ENCODE peak calls at places on chromosomes 7 and 10, in four cellular contexts. One of them, this sample, is unnamed.
A peak's percentile ranks its signal among the peaks of the same experiment; 100 is the strongest.

GRCh38 chr7:9608560-9608959 is 1175.2 kb downstream of the NXPH1 start:
- DNase-seq in HepG2: no peak
- DNase-seq in SK-N-SH: no peak
- DNase-seq in HCT116: no peak
- DNase-seq in this sample: no peak

GRCh38 chr7:76257973-76258372 is 44.5 kb upstream of the HSPB1 start:
- DNase-seq in HepG2: peak; percentile 23
- DNase-seq in SK-N-SH: peak; percentile 64
- DNase-seq in HCT116: no peak
- DNase-seq in this sample: peak; percentile 46

GRCh38 chr10:37784678-37785077 is 72.7 kb downstream of the ZNF248 start:
- DNase-seq in HepG2: no peak
- DNase-seq in SK-N-SH: no peak
- DNase-seq in HCT116: no peak
- DNase-seq in this sample: no peak

GRCh38 chr7:123727071-123727837 is 21.5 kb downstream of the WASL start:
- DNase-seq in HepG2: peak; percentile 53
- DNase-seq in SK-N-SH: no peak
- DNase-seq in HCT116: no peak
- DNase-seq in this sample: no peak

GRCh38 chr10:24493168-24493567 is 230.5 kb downstream of the ARHGAP21 start:
- DNase-seq in HepG2: no peak
- DNase-seq in SK-N-SH: no peak
- DNase-seq in HCT116: no peak
- DNase-seq in this sample: no peak

GRCh38 chr7:87712571-87712970 is 84.4 kb downstream of the RUNDC3B start:
- DNase-seq in HepG2: no peak
- DNase-seq in SK-N-SH: no peak
- DNase-seq in HCT116: no peak
- DNase-seq in this sample: no peak

GRCh38 chr7:42929449-42929848 is 2.5 kb downstream of the PSMA2 start:
- DNase-seq in HepG2: no peak
- DNase-seq in SK-N-SH: no peak
- DNase-seq in HCT116: no peak
- DNase-seq in this sample: no peak

GRCh38 chr10:99590799-99591198 is 29.4 kb downstream of the SLC25A28 start:
- DNase-seq in HepG2: no peak
- DNase-seq in SK-N-SH: no peak
- DNase-seq in HCT116: no peak
- DNase-seq in this sample: no peak

GRCh38 chr7:108292541-108292940 is 162.4 kb upstream of the LAMB4 start:
- DNase-seq in HepG2: no peak
- DNase-seq in SK-N-SH: no peak
- DNase-seq in HCT116: no peak
- DNase-seq in this sample: no peak

GRCh38 chr7:36137258-36137657 is 15.8 kb upstream of the EEPD1 start:
- DNase-seq in HepG2: no peak
- DNase-seq in SK-N-SH: no peak
- DNase-seq in HCT116: no peak
- DNase-seq in this sample: no peak

GRCh38 chr7:118642396-118642795 is 417.9 kb downstream of the ANKRD7 start:
- DNase-seq in HepG2: no peak
- DNase-seq in SK-N-SH: no peak
- DNase-seq in HCT116: no peak
- DNase-seq in this sample: no peak

GRCh38 chr10:23892296-23892695 is 316.6 kb upstream of the KIAA1217 start:
- DNase-seq in HepG2: no peak
- DNase-seq in SK-N-SH: no peak
- DNase-seq in HCT116: no peak
- DNase-seq in this sample: no peak

DNA sequence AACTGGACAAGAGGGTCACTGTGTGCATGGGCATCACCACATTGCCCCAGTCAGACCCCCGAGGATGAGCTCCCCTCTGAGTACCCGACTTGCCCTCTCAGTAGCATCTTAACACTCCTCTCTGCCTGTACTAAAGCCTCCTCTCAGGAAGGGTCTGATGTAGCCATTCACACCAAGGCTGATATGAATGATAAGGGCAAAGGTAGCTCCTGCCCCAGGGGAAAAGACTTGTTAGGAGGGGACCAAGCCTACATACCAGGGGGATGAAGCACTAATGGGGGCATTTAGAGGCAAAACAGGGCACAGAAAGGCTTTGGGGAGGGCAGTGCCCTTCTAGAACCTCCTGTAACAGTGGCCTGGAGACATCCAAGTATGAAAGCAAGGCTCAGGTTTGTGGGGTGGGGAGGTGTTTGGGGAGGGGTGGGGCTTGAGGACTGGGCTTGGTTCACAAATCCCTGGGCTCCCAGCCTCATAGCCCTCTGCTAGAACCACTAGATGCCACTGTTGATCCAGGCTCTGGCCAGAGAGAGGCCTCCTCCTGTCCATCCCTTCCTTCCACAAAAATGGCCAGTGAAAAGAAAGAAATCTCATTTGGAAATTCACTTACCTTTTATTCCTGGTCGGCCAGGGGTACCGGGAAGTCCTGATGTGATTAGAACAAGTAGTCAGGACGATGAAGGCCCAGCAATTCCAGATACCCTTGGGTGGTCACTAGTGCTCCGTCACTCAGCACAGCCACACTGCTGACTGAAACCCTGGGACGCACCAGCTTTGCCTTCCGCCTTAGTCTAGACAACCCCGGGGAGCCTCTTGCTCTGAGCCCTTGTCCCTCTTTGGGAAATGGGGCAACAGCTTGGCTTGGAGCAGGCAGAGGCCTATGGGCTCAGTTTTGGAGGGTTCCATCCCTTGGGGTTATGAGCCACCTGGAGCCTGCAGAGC is 40.3 kb downstream of the COL17A1 start:
- DNase-seq in HepG2: peak; percentile 45
- DNase-seq in SK-N-SH: peak; percentile 74
- DNase-seq in HCT116: peak; percentile 74
- DNase-seq in this sample: peak; percentile 17
- TF ChIP-seq ELF1 in HepG2: no peak
- TF ChIP-seq ELF1 in SK-N-SH: no peak
- TF ChIP-seq ELF1 in HCT116: no peak
- TF ChIP-seq ELF1 in this sample: no peak

DNA sequence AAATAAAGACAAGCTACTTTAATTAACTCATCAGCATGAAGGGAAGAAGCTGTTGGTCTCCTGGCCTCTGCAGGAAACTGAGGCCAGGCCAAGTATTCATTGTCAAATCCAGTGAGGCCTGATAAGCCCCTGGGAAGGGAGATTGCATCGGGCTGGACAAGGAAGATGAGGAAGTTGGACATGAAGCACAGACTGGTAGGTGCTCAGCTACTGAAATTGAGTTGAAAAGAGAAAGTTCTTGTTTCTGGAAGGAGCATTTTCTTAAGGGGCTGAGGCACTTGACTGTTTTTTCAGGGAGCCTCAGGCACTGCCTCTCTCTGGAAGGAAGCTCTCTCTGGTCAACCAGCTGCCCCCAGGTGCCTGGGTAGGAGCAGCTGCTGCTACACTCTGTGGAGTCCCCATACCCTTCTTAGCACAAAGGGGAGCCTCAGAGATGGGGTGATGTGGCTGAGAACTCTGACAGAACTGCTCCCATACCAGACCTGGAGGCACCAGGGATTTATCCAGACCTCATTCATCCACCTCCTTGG is 90.3 kb upstream of the IKZF1 start:
- DNase-seq in HepG2: no peak
- DNase-seq in SK-N-SH: no peak
- DNase-seq in HCT116: no peak
- DNase-seq in this sample: no peak
- TF ChIP-seq ELF1 in HepG2: no peak
- TF ChIP-seq ELF1 in SK-N-SH: no peak
- TF ChIP-seq ELF1 in HCT116: no peak
- TF ChIP-seq ELF1 in this sample: no peak

GRCh38 chr10:104139221-104139620 is 17.2 kb downstream of the SFR1 start:
- DNase-seq in HepG2: no peak
- DNase-seq in SK-N-SH: peak; percentile 13
- DNase-seq in HCT116: no peak
- DNase-seq in this sample: no peak
- TF ChIP-seq ELF1 in HepG2: no peak
- TF ChIP-seq ELF1 in SK-N-SH: no peak
- TF ChIP-seq ELF1 in HCT116: no peak
- TF ChIP-seq ELF1 in this sample: no peak

GRCh38 chr10:9157656-9158055 is 1103.2 kb downstream of the GATA3 start:
- DNase-seq in HepG2: no peak
- DNase-seq in SK-N-SH: no peak
- DNase-seq in HCT116: no peak
- DNase-seq in this sample: no peak
- TF ChIP-seq ELF1 in HepG2: no peak
- TF ChIP-seq ELF1 in SK-N-SH: no peak
- TF ChIP-seq ELF1 in HCT116: no peak
- TF ChIP-seq ELF1 in this sample: no peak

GRCh38 chr7:82964150-82964882 is 198.4 kb downstream of the PCLO start:
- DNase-seq in HepG2: no peak
- DNase-seq in SK-N-SH: no peak
- DNase-seq in HCT116: no peak
- DNase-seq in this sample: no peak

GRCh38 chr7:82957521-82957920 is 205.2 kb downstream of the PCLO start:
- DNase-seq in HepG2: no peak
- DNase-seq in SK-N-SH: no peak
- DNase-seq in HCT116: no peak
- DNase-seq in this sample: no peak

GRCh38 chr7:82959528-82959927 is 203.2 kb downstream of the PCLO start:
- DNase-seq in HepG2: no peak
- DNase-seq in SK-N-SH: no peak
- DNase-seq in HCT116: no peak
- DNase-seq in this sample: no peak

GRCh38 chr7:82965088-82966036 is 197.3 kb downstream of the PCLO start:
- DNase-seq in HepG2: no peak
- DNase-seq in SK-N-SH: no peak
- DNase-seq in HCT116: no peak
- DNase-seq in this sample: no peak

GRCh38 chr7:82961240-82961639 is 201.4 kb downstream of the PCLO start:
- DNase-seq in HepG2: no peak
- DNase-seq in SK-N-SH: no peak
- DNase-seq in HCT116: no peak
- DNase-seq in this sample: no peak
- TF ChIP-seq ELF1 in HepG2: no peak
- TF ChIP-seq ELF1 in SK-N-SH: no peak
- TF ChIP-seq ELF1 in HCT116: no peak
- TF ChIP-seq ELF1 in this sample: no peak

This sample was measured in K562.